ENCODE peak calls at places on chromosomes 16 and 17, in seven cellular contexts. One of them, this sample, is unnamed. For H3K4me1, the result is how much of the 10 kb centered on the place peaks cover.

GRCh38 chr17:74842599-74843351 is 16.9 kb downstream of the GRIN2C start:
- DNase-seq in astrocyte: peak
- DNase-seq in tibial nerve: peak
- DNase-seq in uterus: peak
- DNase-seq in pancreas: peak
- DNase-seq in lower lobe of right lung: peak
- DNase-seq in thyroid gland: peak
- DNase-seq in this sample: no peak

GRCh38 chr17:82292251-82293154 is 19.0 kb upstream of the CSNK1D start:
- DNase-seq in tibial nerve: peak
- DNase-seq in uterus: peak
- DNase-seq in thyroid gland: peak
- DNase-seq in astrocyte: peak
- DNase-seq in pancreas: peak
- DNase-seq in lower lobe of right lung: peak
- DNase-seq in this sample: peak

GRCh38 chr17:38550661-38551060 is 55.1 kb downstream of the SRCIN1 start:
- DNase-seq in lower lobe of right lung: no peak
- DNase-seq in thyroid gland: no peak
- DNase-seq in pancreas: peak
- DNase-seq in uterus: no peak
- DNase-seq in tibial nerve: no peak
- DNase-seq in astrocyte: peak
- DNase-seq in this sample: peak

GRCh38 chr16:81879625-81880024 is 100.5 kb downstream of the PLCG2 start:
- DNase-seq in thyroid gland: no peak
- DNase-seq in pancreas: no peak
- DNase-seq in tibial nerve: no peak
- DNase-seq in astrocyte: no peak
- DNase-seq in uterus: no peak
- DNase-seq in lower lobe of right lung: no peak
- DNase-seq in this sample: no peak

GRCh38 chr17:73017653-73018052 is 74.8 kb downstream of the SLC39A11 start:
- DNase-seq in thyroid gland: no peak
- DNase-seq in uterus: no peak
- DNase-seq in pancreas: no peak
- DNase-seq in tibial nerve: no peak
- DNase-seq in lower lobe of right lung: no peak
- DNase-seq in astrocyte: peak
- DNase-seq in this sample: no peak

GRCh38 chr17:8287651-8288335 is 677 bp upstream of the RANGRF start:
- DNase-seq in astrocyte: no peak
- DNase-seq in tibial nerve: no peak
- DNase-seq in pancreas: no peak
- DNase-seq in uterus: no peak
- DNase-seq in lower lobe of right lung: peak
- DNase-seq in thyroid gland: peak
- DNase-seq in this sample: no peak

GRCh38 chr16:21580807-21581206 is 18.6 kb upstream of the METTL9 start:
- DNase-seq in pancreas: no peak
- DNase-seq in uterus: no peak
- DNase-seq in thyroid gland: no peak
- DNase-seq in lower lobe of right lung: no peak
- DNase-seq in astrocyte: no peak
- DNase-seq in tibial nerve: no peak
- DNase-seq in this sample: no peak

GRCh38 chr16:52545544-52546262 is 1.2 kb downstream of the TOX3 start:
- DNase-seq in lower lobe of right lung: no peak
- DNase-seq in thyroid gland: no peak
- DNase-seq in astrocyte: no peak
- DNase-seq in tibial nerve: no peak
- DNase-seq in pancreas: no peak
- DNase-seq in uterus: no peak
- DNase-seq in this sample: no peak

GRCh38 chr16:610513-611381 is 20.0 kb upstream of the WFIKKN1 start:
- DNase-seq in uterus: no peak
- DNase-seq in lower lobe of right lung: peak
- DNase-seq in pancreas: peak
- DNase-seq in astrocyte: no peak
- DNase-seq in thyroid gland: peak
- DNase-seq in tibial nerve: no peak
- DNase-seq in this sample: no peak

GRCh38 chr16:15949210-15950166 is at the start of gene ABCC1:
- DNase-seq in tibial nerve: no peak
- DNase-seq in uterus: peak
- DNase-seq in astrocyte: no peak
- DNase-seq in thyroid gland: peak
- DNase-seq in pancreas: peak
- DNase-seq in lower lobe of right lung: peak
- DNase-seq in this sample: no peak

DNA sequence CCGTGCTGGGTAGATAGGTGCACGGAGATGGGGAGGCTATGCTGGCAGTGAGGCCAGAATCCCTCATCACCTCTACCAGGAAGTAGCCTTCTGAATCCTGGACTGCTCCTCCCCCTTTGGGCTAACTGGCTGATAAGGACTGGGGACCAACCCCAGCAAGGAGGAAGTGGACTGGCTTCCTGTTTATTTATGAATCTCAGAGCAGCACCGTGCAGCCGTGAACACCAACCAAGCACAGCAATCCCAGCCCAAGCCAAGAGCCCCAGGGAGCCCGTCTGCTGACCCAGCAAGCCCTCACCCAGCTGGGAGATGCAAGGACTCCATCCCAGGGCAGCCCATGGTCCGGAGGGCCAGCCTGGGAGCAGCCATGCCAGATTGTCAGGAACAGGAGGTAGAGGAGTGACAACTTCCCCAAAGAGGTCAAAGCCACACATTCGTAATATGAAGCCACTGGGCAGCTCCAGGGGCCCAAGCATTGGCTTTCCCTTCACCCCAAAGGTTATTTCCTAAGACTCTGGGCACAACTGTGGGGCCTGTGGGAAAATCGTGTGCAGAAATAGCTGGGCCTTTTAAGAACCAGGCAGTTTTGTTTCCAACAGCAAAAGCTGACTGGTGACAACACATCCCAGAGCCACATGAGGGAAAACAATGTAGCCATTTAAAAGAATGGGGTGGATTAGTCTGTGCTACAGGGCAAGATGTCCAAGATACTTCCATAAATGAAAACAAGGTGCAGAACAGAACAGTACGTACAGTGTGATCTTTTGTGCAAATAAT is 23.9 kb downstream of the PHB1 start:
- DNase-seq in tibial nerve: no peak
- DNase-seq in pancreas: no peak
- DNase-seq in astrocyte: no peak
- DNase-seq in thyroid gland: no peak
- DNase-seq in lower lobe of right lung: peak
- DNase-seq in uterus: no peak
- DNase-seq in this sample: no peak
- H3K4me3 ChIP-seq in tibial nerve: no peak
- H3K4me3 ChIP-seq in pancreas: no peak
- H3K4me3 ChIP-seq in astrocyte: no peak
- H3K4me3 ChIP-seq in thyroid gland: no peak
- H3K4me3 ChIP-seq in lower lobe of right lung: peak
- H3K4me3 ChIP-seq in uterus: no peak
- H3K4me3 ChIP-seq in this sample: peak

GRCh38 chr17:57940217-57940616 is 15.0 kb downstream of the CUEDC1 start:
- DNase-seq in astrocyte: no peak
- DNase-seq in pancreas: no peak
- DNase-seq in tibial nerve: no peak
- DNase-seq in lower lobe of right lung: no peak
- DNase-seq in uterus: no peak
- DNase-seq in thyroid gland: peak
- DNase-seq in this sample: no peak

GRCh38 chr17:57940653-57941329 is 14.4 kb downstream of the CUEDC1 start:
- DNase-seq in tibial nerve: no peak
- DNase-seq in thyroid gland: peak
- DNase-seq in uterus: peak
- DNase-seq in astrocyte: no peak
- DNase-seq in pancreas: peak
- DNase-seq in lower lobe of right lung: no peak
- DNase-seq in this sample: no peak

GRCh38 chr17:57938061-57938502 is 17.1 kb downstream of the CUEDC1 start:
- DNase-seq in lower lobe of right lung: no peak
- DNase-seq in pancreas: no peak
- DNase-seq in tibial nerve: no peak
- DNase-seq in thyroid gland: no peak
- DNase-seq in uterus: no peak
- DNase-seq in astrocyte: no peak
- DNase-seq in this sample: no peak

GRCh38 chr17:57941384-57942370 is 13.5 kb downstream of the CUEDC1 start:
- DNase-seq in astrocyte: no peak
- DNase-seq in pancreas: no peak
- DNase-seq in tibial nerve: no peak
- DNase-seq in thyroid gland: no peak
- DNase-seq in uterus: no peak
- DNase-seq in lower lobe of right lung: no peak
- DNase-seq in this sample: no peak

DNA sequence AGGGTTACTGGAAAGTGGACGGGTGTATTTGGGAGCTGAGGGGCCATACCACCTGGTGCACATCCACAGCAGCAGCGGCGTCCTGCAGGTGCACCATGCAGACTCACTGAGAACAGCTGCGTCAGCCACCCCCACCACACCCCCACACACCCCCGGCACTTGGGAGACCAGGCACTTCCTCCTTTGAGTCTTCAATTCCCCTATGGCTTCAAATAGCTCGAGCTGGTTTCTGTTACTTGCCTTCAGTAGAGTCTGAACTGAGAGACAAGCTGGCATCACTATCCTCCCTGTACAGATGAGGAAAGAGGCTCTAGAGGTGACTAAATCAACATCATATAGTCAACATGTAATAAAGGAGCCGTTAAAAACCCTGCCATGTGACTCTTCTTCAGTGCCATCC is 15.4 kb downstream of the CUEDC1 start:
- DNase-seq in uterus: no peak
- DNase-seq in tibial nerve: no peak
- DNase-seq in thyroid gland: no peak
- DNase-seq in lower lobe of right lung: peak
- DNase-seq in astrocyte: no peak
- DNase-seq in pancreas: no peak
- DNase-seq in this sample: no peak
- H3K4me1 ChIP-seq in uterus: under half
- H3K4me1 ChIP-seq in tibial nerve: under half
- H3K4me1 ChIP-seq in thyroid gland: half or more
- H3K4me1 ChIP-seq in lower lobe of right lung: half or more
- H3K4me1 ChIP-seq in astrocyte: under half
- H3K4me1 ChIP-seq in pancreas: under half
- H3K4me1 ChIP-seq in this sample: under half

DNA sequence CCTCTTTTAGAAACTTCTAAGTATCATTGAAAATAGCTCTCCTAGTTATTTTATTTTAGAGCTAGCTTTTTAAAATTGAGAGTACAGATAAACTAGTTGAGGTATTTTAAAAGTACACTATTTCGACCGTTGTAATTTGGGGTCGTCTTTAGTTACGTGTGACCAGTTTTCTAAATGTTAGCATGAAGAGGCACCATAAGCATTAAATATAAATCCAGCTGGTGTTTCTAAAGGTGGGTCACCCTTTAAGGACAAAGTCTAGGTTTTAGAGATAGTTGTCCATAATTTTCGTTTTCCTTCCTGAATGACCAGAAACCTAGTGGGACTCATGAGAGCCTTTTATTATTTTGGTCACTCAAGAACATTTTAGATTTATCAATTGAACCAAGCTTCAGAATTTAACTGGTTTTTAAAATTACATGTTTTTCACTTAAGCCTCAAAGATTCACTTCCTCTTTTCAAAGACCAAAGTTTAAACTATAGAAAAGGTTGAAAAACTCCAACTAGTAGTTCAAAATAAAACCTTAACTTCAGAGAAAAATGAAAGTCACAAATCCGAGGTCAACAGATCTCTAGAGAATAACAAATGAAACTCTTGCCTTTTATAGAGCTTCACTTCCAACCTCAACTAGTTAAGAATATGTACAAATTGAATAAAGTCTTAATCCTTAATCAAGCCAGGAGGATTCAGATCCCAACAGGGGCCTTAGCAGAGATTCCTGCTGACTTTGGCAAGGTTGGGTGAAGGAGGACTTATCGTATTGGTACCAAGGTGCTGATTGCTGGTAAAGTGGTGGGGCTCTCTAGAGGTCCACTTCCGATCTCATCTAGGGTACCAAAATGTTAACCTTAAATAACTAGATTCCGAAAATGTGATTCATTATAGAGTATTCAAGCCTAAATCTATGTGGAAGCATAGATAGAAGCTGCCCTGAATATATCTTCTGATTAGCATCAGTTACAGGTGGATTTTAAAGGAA is 32.5 kb downstream of the PHKB start:
- DNase-seq in lower lobe of right lung: no peak
- DNase-seq in tibial nerve: no peak
- DNase-seq in uterus: no peak
- DNase-seq in thyroid gland: no peak
- DNase-seq in astrocyte: no peak
- DNase-seq in pancreas: no peak
- DNase-seq in this sample: no peak
- TF ChIP-seq CTCF in lower lobe of right lung: no peak
- TF ChIP-seq CTCF in tibial nerve: no peak
- TF ChIP-seq CTCF in uterus: no peak
- TF ChIP-seq CTCF in thyroid gland: no peak
- TF ChIP-seq CTCF in astrocyte: no peak
- TF ChIP-seq CTCF in pancreas: no peak
- TF ChIP-seq CTCF in this sample: no peak

GRCh38 chr17:29620779-29621500 is 1.8 kb downstream of the CORO6 start:
- DNase-seq in uterus: no peak
- DNase-seq in lower lobe of right lung: no peak
- DNase-seq in thyroid gland: no peak
- DNase-seq in astrocyte: no peak
- DNase-seq in pancreas: no peak
- DNase-seq in tibial nerve: no peak
- DNase-seq in this sample: no peak

GRCh38 chr17:29623283-29623647 is 553 bp upstream of the CORO6 start:
- DNase-seq in tibial nerve: no peak
- DNase-seq in lower lobe of right lung: no peak
- DNase-seq in thyroid gland: no peak
- DNase-seq in astrocyte: no peak
- DNase-seq in uterus: no peak
- DNase-seq in pancreas: no peak
- DNase-seq in this sample: no peak

GRCh38 chr17:29620271-29620670 is 2.4 kb downstream of the CORO6 start:
- DNase-seq in tibial nerve: no peak
- DNase-seq in thyroid gland: no peak
- DNase-seq in pancreas: no peak
- DNase-seq in lower lobe of right lung: no peak
- DNase-seq in uterus: no peak
- DNase-seq in astrocyte: no peak
- DNase-seq in this sample: no peak

GRCh38 chr17:29622337-29623282 is at the start of gene CORO6:
- DNase-seq in lower lobe of right lung: peak
- DNase-seq in pancreas: peak
- DNase-seq in tibial nerve: no peak
- DNase-seq in uterus: peak
- DNase-seq in thyroid gland: peak
- DNase-seq in astrocyte: no peak
- DNase-seq in this sample: no peak

DNA sequence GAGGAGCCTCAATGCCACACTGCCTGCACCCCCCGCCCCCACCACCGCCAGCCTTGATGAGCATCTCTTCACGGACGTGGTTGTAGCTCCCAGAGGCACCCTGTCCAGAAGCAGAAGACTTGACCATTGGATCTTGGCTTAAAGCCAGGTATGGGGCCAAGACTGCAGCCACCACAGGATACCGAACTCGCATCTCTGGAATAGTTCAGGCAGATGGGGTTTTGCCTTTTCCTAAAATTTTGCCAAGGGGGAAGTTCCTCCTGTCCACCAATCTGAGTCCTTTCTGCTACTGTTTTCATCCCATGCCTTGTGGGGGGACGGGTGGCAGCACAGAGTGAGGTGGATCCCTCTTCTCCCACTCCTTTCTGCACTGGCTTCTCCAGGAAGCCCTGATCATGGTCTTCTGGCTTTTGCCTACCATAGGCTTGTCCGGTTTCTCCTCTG is 939 bp downstream of the CORO6 start:
- DNase-seq in pancreas: no peak
- DNase-seq in tibial nerve: no peak
- DNase-seq in uterus: no peak
- DNase-seq in thyroid gland: peak
- DNase-seq in astrocyte: no peak
- DNase-seq in lower lobe of right lung: no peak
- DNase-seq in this sample: no peak
- H3K4me3 ChIP-seq in pancreas: no peak
- H3K4me3 ChIP-seq in tibial nerve: peak
- H3K4me3 ChIP-seq in uterus: peak
- H3K4me3 ChIP-seq in thyroid gland: no peak
- H3K4me3 ChIP-seq in astrocyte: no peak
- H3K4me3 ChIP-seq in lower lobe of right lung: peak
- H3K4me3 ChIP-seq in this sample: peak